ENCODE peak calls at places on chromosomes 7 and 10, in nine cellular contexts. W is stimulated activated CD4-positive, alpha-beta T cell treated with anti-CD3 and anti-CD28 coated beads, Interleukin-1b, Interleukin-23, amount 100 ng/mL, for 24 hours; X is GM04504; U is CD4-positive, alpha-beta T cell; F is ureter; J is HAP-1; S is AG08396; M is activated CD4-positive, CD25-positive, alpha-beta regulatory T cell; H is IMR-90. P is an unnamed sample.

GRCh38 chr7:21251166-21251806 is 176.6 kb upstream of the SP4 start:
- DNase-seq in S (no peak), J (no peak), M (no peak), U (no peak), F (no peak), W (no peak), X (no peak), H (no peak), P (no peak)

GRCh38 chr7:105622114-105622731 is 40.9 kb upstream of the EFCAB10 start:
- DNase-seq in M (no peak), X (no peak), W (no peak), H (no peak), J (no peak), F (no peak), U (no peak), S (no peak), P (no peak)

GRCh38 chr7:69624431-69624830 is 26.2 kb downstream of the AUTS2 start:
- DNase-seq in J (no peak), S (no peak), H (no peak), U (no peak), X (no peak), F (no peak), M (no peak), W (no peak), P (no peak)

GRCh38 chr7:129657363-129657762 is 45.8 kb downstream of the NRF1 start:
- DNase-seq in X (no peak), J (no peak), H (no peak), W (no peak), U (no peak), M (no peak), S (no peak), F (no peak), P (no peak)

GRCh38 chr10:119817991-119818888 is 54.4 kb downstream of the MCMBP start:
- DNase-seq in S (peak; percentile 34), H (peak; percentile 53), U (peak; percentile 20), J (no peak), X (no peak), W (no peak), F (peak; percentile 74), M (no peak), P (peak; percentile 91)

GRCh38 chr10:33066558-33067236 is 108.7 kb upstream of the ITGB1 start:
- DNase-seq in X (peak; percentile 83), S (no peak), W (no peak), M (no peak), H (peak; percentile 60), U (no peak), J (no peak), F (no peak), P (no peak)

GRCh38 chr7:118153551-118154177 is 30.3 kb upstream of the LSM8 start:
- DNase-seq in X (no peak), F (no peak), J (peak; percentile 42), M (no peak), H (peak; percentile 33), W (no peak), U (no peak), S (peak; percentile 12), P (peak; percentile 15)

GRCh38 chr10:42513921-42514320 is 124.4 kb downstream of the ZNF33B start:
- DNase-seq in F (no peak), X (no peak), M (no peak), J (no peak), W (no peak), U (no peak), H (no peak), S (no peak), P (no peak)

GRCh38 chr10:106652279-106652678 is 512.2 kb downstream of the SORCS1 start:
- DNase-seq in S (no peak), F (no peak), M (no peak), W (no peak), H (no peak), J (no peak), U (no peak), X (no peak), P (no peak)

GRCh38 chr10:59805043-59805442 is 51.8 kb upstream of the MRLN start:
- DNase-seq in F (no peak), S (no peak), W (no peak), H (peak; percentile 5), X (no peak), M (no peak), U (no peak), J (peak; percentile 53), P (no peak)

GRCh38 chr10:131856441-131857094 is 44.2 kb upstream of the PPP2R2D start:
- DNase-seq in M (no peak), S (no peak), H (no peak), J (no peak), W (no peak), U (no peak), X (no peak), F (peak; percentile 9), P (peak; percentile 80)

GRCh38 chr7:42311195-42311594 is 74.2 kb upstream of the GLI3 start:
- DNase-seq in S (no peak), M (no peak), J (no peak), F (no peak), X (no peak), H (no peak), W (no peak), U (no peak), P (no peak)